ENCODE peak calls at places on chromosomes 7 and 10, in six cellular contexts. E is Panc1; Y is lower lobe of right lung; U is CD8-positive, alpha-beta T cell; N is psoas muscle; B is kidney. F is an unnamed sample.

GRCh38 chr10:110311357-110311949 is 6.7 kb upstream of the SMNDC1 start:
- DNase-seq in E (peak; percentile 65), Y (no peak), N (no peak), B (no peak), U (no peak), F (no peak)

GRCh38 chr10:124737708-124738107 is 6.5 kb downstream of the FAM53B start:
- DNase-seq in B (no peak), E (no peak), N (no peak), Y (no peak), U (peak; percentile 45), F (no peak)

GRCh38 chr7:143487566-143487965 is 9.9 kb downstream of the TAS2R41 start:
- DNase-seq in Y (peak; percentile 55), U (no peak), N (peak; percentile 55), E (no peak), B (peak; percentile 82), F (peak; percentile 74)

GRCh38 chr7:7416031-7416968 is 119.4 kb downstream of the COL28A1 start:
- DNase-seq in B (no peak), E (no peak), Y (peak; percentile 39), U (no peak), N (no peak), F (no peak)

GRCh38 chr10:113003032-113003431 is 53.0 kb downstream of the TCF7L2 start:
- DNase-seq in Y (no peak), E (no peak), B (no peak), N (no peak), U (no peak), F (no peak)

GRCh38 chr10:99345350-99345749 is 16.2 kb downstream of the CNNM1 start:
- DNase-seq in E (no peak), N (no peak), B (no peak), U (no peak), Y (no peak), F (no peak)

GRCh38 chr10:100025528-100026070 is 15.9 kb upstream of the DNMBP start:
- DNase-seq in Y (no peak), E (no peak), N (peak; percentile 66), U (no peak), B (no peak), F (no peak)

GRCh38 chr7:15130666-15131541 is 228.4 kb upstream of the DGKB start:
- DNase-seq in N (no peak), E (no peak), Y (no peak), U (no peak), B (no peak), F (no peak)

GRCh38 chr7:22934473-22935065 is 79.4 kb downstream of the HYCC1 start:
- DNase-seq in Y (no peak), B (no peak), N (no peak), U (no peak), E (no peak), F (no peak)

GRCh38 chr7:79868010-79868409 is 266.6 kb upstream of the GNAI1 start:
- DNase-seq in N (no peak), U (no peak), B (no peak), E (no peak), Y (no peak), F (no peak)

GRCh38 chr10:92419740-92420553 is 129.0 kb downstream of the MARCHF5 start:
- DNase-seq in E (no peak), Y (peak; percentile 57), U (no peak), B (peak; percentile 83), N (peak; percentile 58), F (peak; percentile 67)

GRCh38 chr10:6542999-6543430 is 37.1 kb downstream of the PRKCQ start:
- DNase-seq in E (no peak), U (peak; percentile 77), B (no peak), N (no peak), Y (no peak), F (no peak)

GRCh38 chr10:86795353-86795752 is 38.9 kb downstream of the BMPR1A start:
- DNase-seq in U (no peak), B (no peak), Y (no peak), E (peak; percentile 5), N (no peak), F (no peak)

GRCh38 chr7:129010075-129010474 is 44.8 kb downstream of the TNPO3 start:
- DNase-seq in U (no peak), E (no peak), Y (peak; percentile 71), B (no peak), N (no peak), F (no peak)

GRCh38 chr7:155761162-155761561 is 51.1 kb downstream of the SHH start:
- DNase-seq in N (no peak), B (no peak), U (no peak), Y (no peak), E (no peak), F (no peak)

GRCh38 chr10:13585943-13586342 is 822 bp upstream of the PRPF18 start:
- DNase-seq in U (no peak), N (no peak), E (no peak), B (no peak), Y (no peak), F (no peak)

GRCh38 chr10:13587367-13587766 is 602 bp downstream of the PRPF18 start:
- DNase-seq in U (no peak), Y (no peak), E (no peak), N (no peak), B (peak; percentile 54), F (no peak)

GRCh38 chr10:13589316-13589715 is 2.6 kb downstream of the PRPF18 start:
- DNase-seq in E (no peak), Y (no peak), U (no peak), B (no peak), N (no peak), F (no peak)

GRCh38 chr10:13586676-13587355 is at the start of gene PRPF18:
- DNase-seq in Y (peak; percentile 96), E (peak; percentile 61), U (peak; percentile 97), N (peak; percentile 96), B (peak; percentile 97), F (peak; percentile 95)

DNA sequence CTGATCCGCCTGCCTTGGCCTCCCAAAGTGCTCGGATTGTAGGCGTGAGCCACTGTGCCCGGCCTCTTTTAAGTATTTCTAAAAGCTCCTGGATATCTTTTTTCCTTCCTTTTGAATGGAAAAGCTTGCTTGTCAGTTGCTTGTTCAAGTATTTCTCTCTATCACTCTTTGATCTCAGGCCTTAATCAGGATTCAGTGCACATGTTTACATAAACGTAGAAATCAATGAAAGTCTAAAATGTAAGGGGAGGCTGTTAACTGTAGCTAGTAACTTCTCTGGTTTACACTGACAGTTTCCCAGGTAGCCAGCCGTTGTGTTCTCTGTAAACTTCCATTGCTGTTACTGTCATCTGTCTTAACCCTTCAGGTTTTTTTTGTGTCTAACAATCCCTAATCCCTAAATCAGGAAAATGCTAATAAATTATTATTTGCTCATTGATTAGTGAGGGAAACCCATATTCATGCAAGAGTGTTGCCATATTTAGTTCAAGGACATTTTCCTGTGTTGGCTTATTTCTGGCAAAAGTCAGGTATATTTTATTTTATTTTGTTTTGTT is 1.5 kb upstream of the PRPF18 start:
- DNase-seq in Y (no peak), N (no peak), U (no peak), E (no peak), B (no peak), F (no peak)
- TF ChIP-seq CTCF in Y (no peak), N (no peak), U (no peak), E (no peak), B (no peak), F (no peak)

GRCh38 chr10:118506835-118507234 is 88.6 kb downstream of the PRLHR start:
- DNase-seq in B (no peak), N (no peak), E (no peak), Y (no peak), U (no peak), F (no peak)

GRCh38 chr10:118508863-118509262 is 86.6 kb downstream of the PRLHR start:
- DNase-seq in E (no peak), Y (no peak), B (no peak), U (no peak), N (no peak), F (no peak)

GRCh38 chr10:118511720-118512119 is 83.7 kb downstream of the PRLHR start:
- DNase-seq in U (no peak), E (no peak), B (no peak), Y (no peak), N (no peak), F (no peak)

GRCh38 chr10:118505363-118505762 is 90.1 kb downstream of the PRLHR start:
- DNase-seq in E (no peak), Y (no peak), N (no peak), U (no peak), B (no peak), F (no peak)

DNA sequence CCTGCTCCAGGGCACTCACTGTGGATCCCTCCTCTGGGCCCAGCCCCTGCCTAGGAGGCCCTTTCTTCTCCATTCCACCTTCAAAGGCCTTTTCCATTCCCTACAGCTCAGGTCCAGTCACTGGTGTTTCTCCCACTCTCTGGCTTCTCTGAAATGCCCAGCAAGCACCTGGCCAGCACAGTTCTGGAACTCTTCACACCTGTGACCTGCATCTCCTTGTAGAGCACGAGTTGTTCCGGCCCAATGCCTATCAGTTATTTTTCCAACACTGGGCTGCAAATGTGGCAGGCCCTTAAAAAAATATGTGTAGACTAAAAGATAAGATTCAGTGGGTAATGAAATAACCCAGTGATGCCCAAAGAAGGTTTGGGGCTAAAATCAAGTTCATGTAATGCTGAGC is 87.1 kb downstream of the PRLHR start:
- DNase-seq in B (no peak), U (no peak), N (no peak), E (no peak), Y (no peak), F (no peak)
- H3K4me1 ChIP-seq in B (no peaks in the 10 kb centered on the region), U (no peaks in the 10 kb centered on the region), N (no peaks in the 10 kb centered on the region), E (no peaks in the 10 kb centered on the region), Y (no peaks in the 10 kb centered on the region), F (no peaks in the 10 kb centered on the region)

DNA sequence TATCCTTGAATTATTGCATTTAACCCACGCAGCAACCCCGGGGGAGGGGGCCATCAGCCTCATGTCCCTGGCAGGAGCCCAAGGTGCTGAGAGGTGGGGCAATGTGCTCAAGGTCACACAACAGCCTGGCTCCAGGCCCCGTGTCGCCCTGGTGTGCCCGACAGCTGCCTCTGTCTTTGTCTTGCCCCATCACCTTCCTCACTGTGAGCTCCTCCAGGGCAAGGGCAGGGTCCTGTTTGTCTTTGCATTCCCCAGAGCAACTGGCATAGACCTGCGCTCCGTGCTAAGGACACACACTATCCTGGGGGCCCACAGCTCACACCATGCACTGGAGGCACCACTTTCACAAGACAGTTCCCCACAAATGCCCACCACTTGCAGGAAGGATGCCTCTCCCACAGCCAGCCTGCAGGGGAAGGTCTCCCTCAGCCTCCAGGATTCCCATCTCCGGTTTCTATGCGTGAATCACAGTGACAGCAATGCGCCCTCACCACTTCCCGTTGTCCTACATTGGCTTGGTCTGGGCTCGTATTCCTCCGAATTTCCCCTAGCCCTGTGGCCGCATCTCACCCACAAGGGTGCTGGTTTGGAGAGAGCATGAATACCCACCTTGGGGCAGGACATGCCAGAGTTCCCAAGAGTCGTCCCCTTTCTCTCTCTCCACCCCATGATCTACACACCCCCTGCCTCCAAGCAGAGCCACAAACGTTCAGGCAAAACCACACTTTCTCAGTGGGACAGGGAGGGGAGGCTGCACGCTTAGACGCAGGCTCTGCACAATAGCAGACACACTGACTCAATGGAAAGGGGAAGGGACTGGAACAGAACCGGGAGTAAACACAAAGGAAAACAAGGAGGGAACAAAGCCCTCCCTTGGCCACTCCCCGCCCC is 10.3 kb downstream of the ITPRIP start:
- DNase-seq in Y (peak; percentile 57), E (no peak), B (peak; percentile 54), N (no peak), U (no peak), F (peak; percentile 81)
- TF ChIP-seq CTCF in Y (no peak), E (no peak), B (no peak), N (no peak), U (no peak), F (no peak)

DNA sequence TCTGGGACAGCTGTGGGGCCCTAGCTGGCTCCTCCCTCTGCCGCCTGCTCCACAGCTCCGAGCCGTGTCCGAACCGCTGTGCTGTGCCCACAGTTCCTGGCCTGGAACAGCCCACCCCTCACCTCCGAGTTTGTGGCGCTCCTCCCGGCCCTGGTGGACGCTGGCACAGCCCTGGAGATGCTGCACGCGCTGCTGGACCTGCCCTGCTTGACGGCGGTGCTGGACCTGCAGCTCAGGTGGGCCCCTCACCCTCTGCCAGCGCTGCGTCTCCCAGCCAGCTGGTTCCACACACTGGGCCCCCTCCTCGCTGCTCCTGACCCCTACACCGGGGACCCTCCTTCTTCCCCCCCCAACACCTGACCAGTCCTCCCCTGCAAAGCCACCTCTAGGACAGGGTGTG is 12.1 kb downstream of the AP5Z1 start:
- DNase-seq in Y (no peak), B (peak; percentile 74), U (no peak), E (no peak), N (no peak), F (peak; percentile 62)
- H3K4me1 ChIP-seq in Y (no peaks in the 10 kb centered on the region), B (no peaks in the 10 kb centered on the region), U (no peaks in the 10 kb centered on the region), E (no peaks in the 10 kb centered on the region), N (peaks cover under 1% of the 10 kb centered on the region), F (no peaks in the 10 kb centered on the region)